ENCODE peak calls at places on chromosome 11, in eight cellular contexts. P is GM10248, X is Calu3, I is esophagus squamous epithelium, T is thyroid gland, K is omental fat pad, F is psoas muscle, V is keratinocyte. Q is an unnamed sample.

GRCh38 chr11:28984216-28984615 is 876.0 kb downstream of the METTL15 start:
- DNase-seq in P (no peak), X (no peak), I (no peak), T (peak), K (no peak), F (no peak), V (no peak), Q (no peak)

GRCh38 chr11:25890626-25891250 is 441.2 kb upstream of the ANO3 start:
- DNase-seq in P (no peak), X (no peak), I (no peak), T (no peak), K (no peak), F (no peak), V (no peak), Q (no peak)

GRCh38 chr11:61516675-61517516 is 8.3 kb downstream of the LRRC10B start:
- DNase-seq in P (peak), X (peak), I (no peak), T (peak), K (peak), F (no peak), V (no peak), Q (peak)

GRCh38 chr11:15969281-15969680 is 387.1 kb downstream of the SOX6 start:
- DNase-seq in P (peak), X (peak), I (no peak), T (peak), K (no peak), F (peak), V (peak), Q (peak)

GRCh38 chr11:61480261-61480660 is 28.3 kb upstream of the LRRC10B start:
- DNase-seq in P (no peak), X (no peak), I (no peak), T (no peak), K (no peak), F (no peak), V (no peak), Q (no peak)

GRCh38 chr11:66183581-66184048 is 84.8 kb upstream of the RAB1B start:
- DNase-seq in P (no peak), X (no peak), I (no peak), T (peak), K (no peak), F (no peak), V (no peak), Q (no peak)

GRCh38 chr11:112593440-112593839 is 332.8 kb upstream of the PLET1 start:
- DNase-seq in P (no peak), X (no peak), I (no peak), T (no peak), K (no peak), F (no peak), V (no peak), Q (no peak)

GRCh38 chr11:93540337-93540736 is 2.9 kb downstream of the SMCO4 start:
- DNase-seq in P (no peak), X (no peak), I (no peak), T (no peak), K (no peak), F (no peak), V (no peak), Q (no peak)

GRCh38 chr11:102591160-102591718 is 33.9 kb downstream of the MMP20 start:
- DNase-seq in P (no peak), X (no peak), I (no peak), T (no peak), K (no peak), F (no peak), V (no peak), Q (no peak)

GRCh38 chr11:44537679-44538078 is 27.8 kb upstream of the CD82 start:
- DNase-seq in P (peak), X (no peak), I (no peak), T (no peak), K (no peak), F (no peak), V (no peak), Q (no peak)

GRCh38 chr11:29305456-29306232 is 711.2 kb downstream of the KCNA4 start:
- DNase-seq in P (no peak), X (no peak), I (no peak), T (no peak), K (no peak), F (no peak), V (no peak), Q (no peak)

GRCh38 chr11:66478823-66479740 is 1.2 kb upstream of the DPP3 start:
- DNase-seq in P (peak), X (peak), I (no peak), T (peak), K (no peak), F (peak), V (no peak), Q (no peak)

GRCh38 chr11:44110231-44110679 is 14.8 kb downstream of the EXT2 start:
- DNase-seq in P (peak), X (peak), I (no peak), T (peak), K (no peak), F (no peak), V (no peak), Q (peak)

GRCh38 chr11:115990004-115990447 is 485.8 kb upstream of the CADM1 start:
- DNase-seq in P (peak), X (no peak), I (no peak), T (peak), K (no peak), F (no peak), V (no peak), Q (no peak)

GRCh38 chr11:22625448-22626287 is at the start of gene FANCF:
- DNase-seq in P (peak), X (peak), I (peak), T (peak), K (peak), F (peak), V (peak), Q (peak)

GRCh38 chr11:62433141-62433543 is 14.3 kb downstream of the SCGB1A1 start:
- DNase-seq in P (no peak), X (no peak), I (no peak), T (no peak), K (no peak), F (no peak), V (no peak), Q (no peak)

GRCh38 chr11:120128392-120129172 is 9.3 kb downstream of the TRIM29 start:
- DNase-seq in P (no peak), X (peak), I (no peak), T (no peak), K (peak), F (peak), V (no peak), Q (peak)

GRCh38 chr11:47010192-47010591 is 73.6 kb downstream of the CSTPP1 start:
- DNase-seq in P (no peak), X (no peak), I (no peak), T (no peak), K (no peak), F (no peak), V (no peak), Q (no peak)

GRCh38 chr11:128324531-128325141 is 262.7 kb downstream of the ETS1 start:
- DNase-seq in P (no peak), X (no peak), I (no peak), T (peak), K (no peak), F (no peak), V (no peak), Q (no peak)

GRCh38 chr11:350723-351255 is 18.5 kb upstream of the B4GALNT4 start:
- DNase-seq in P (peak), X (no peak), I (no peak), T (no peak), K (no peak), F (no peak), V (no peak), Q (no peak)

GRCh38 chr11:122711831-122712378 is 56.4 kb downstream of the UBASH3B start:
- DNase-seq in P (no peak), X (no peak), I (no peak), T (no peak), K (no peak), F (no peak), V (no peak), Q (peak)

GRCh38 chr11:44626645-44627044 is 61.2 kb downstream of the CD82 start:
- DNase-seq in P (peak), X (no peak), I (no peak), T (no peak), K (no peak), F (no peak), V (no peak), Q (no peak)

GRCh38 chr11:92852946-92853345 is 116.5 kb upstream of the MTNR1B start:
- DNase-seq in P (no peak), X (no peak), I (no peak), T (peak), K (no peak), F (no peak), V (peak), Q (no peak)

GRCh38 chr11:62671604-62672528 is at the start of the genes LBHD1 and UQCC3:
- DNase-seq in P (peak), X (peak), I (peak), T (peak), K (peak), F (peak), V (no peak), Q (peak)

GRCh38 chr11:108871152-108871551 is 206.3 kb downstream of the DDX10 start:
- DNase-seq in P (peak), X (peak), I (no peak), T (peak), K (no peak), F (no peak), V (no peak), Q (peak)

GRCh38 chr11:14422052-14422813 is 63.2 kb upstream of the RRAS2 start:
- DNase-seq in P (no peak), X (peak), I (peak), T (peak), K (peak), F (peak), V (peak), Q (peak)

GRCh38 chr11:76510060-76511047 is 65.5 kb downstream of the EMSY start:
- DNase-seq in P (no peak), X (no peak), I (no peak), T (peak), K (no peak), F (peak), V (no peak), Q (peak)

GRCh38 chr11:32602657-32603410 is 19.2 kb downstream of the EIF3M start:
- DNase-seq in P (no peak), X (no peak), I (no peak), T (no peak), K (no peak), F (no peak), V (no peak), Q (peak)

GRCh38 chr11:123065634-123066033 is 3.7 kb upstream of the HSPA8 start:
- DNase-seq in P (no peak), X (no peak), I (no peak), T (no peak), K (no peak), F (no peak), V (no peak), Q (peak)

GRCh38 chr11:66996609-66997273 is 21.6 kb downstream of the C11orf86 start:
- DNase-seq in P (no peak), X (no peak), I (no peak), T (no peak), K (no peak), F (no peak), V (no peak), Q (no peak)

GRCh38 chr11:129911298-129911697 is 15.9 kb upstream of the NFRKB start:
- DNase-seq in P (no peak), X (no peak), I (no peak), T (no peak), K (no peak), F (no peak), V (no peak), Q (no peak)

GRCh38 chr11:106001304-106002012 is 20.6 kb downstream of the MSANTD4 start:
- DNase-seq in P (no peak), X (no peak), I (no peak), T (no peak), K (no peak), F (no peak), V (no peak), Q (no peak)

GRCh38 chr11:125404811-125405481 is 91.1 kb downstream of the FEZ1 start:
- DNase-seq in P (peak), X (peak), I (no peak), T (peak), K (peak), F (peak), V (no peak), Q (peak)

GRCh38 chr11:88338223-88338661 is 706 bp upstream of the CTSC start:
- DNase-seq in P (peak), X (peak), I (no peak), T (peak), K (no peak), F (peak), V (peak), Q (peak)

GRCh38 chr11:66172146-66172545 is 96.3 kb upstream of the RAB1B start:
- DNase-seq in P (no peak), X (no peak), I (no peak), T (peak), K (no peak), F (no peak), V (no peak), Q (peak)

GRCh38 chr11:105193260-105193659 is 53.7 kb upstream of the CARD18 start:
- DNase-seq in P (no peak), X (no peak), I (no peak), T (no peak), K (no peak), F (no peak), V (no peak), Q (no peak)

GRCh38 chr11:73219396-73220285 is 1.6 kb downstream of the P2RY2 start:
- DNase-seq in P (no peak), X (no peak), I (no peak), T (no peak), K (no peak), F (no peak), V (no peak), Q (no peak)

GRCh38 chr11:3947084-3947483 is 91.6 kb downstream of the STIM1 start:
- DNase-seq in P (peak), X (no peak), I (no peak), T (peak), K (no peak), F (no peak), V (no peak), Q (peak)

GRCh38 chr11:100683107-100683506 is 4.0 kb upstream of the ARHGAP42 start:
- DNase-seq in P (no peak), X (no peak), I (no peak), T (no peak), K (no peak), F (no peak), V (no peak), Q (no peak)

GRCh38 chr11:6269994-6270393 is 10.4 kb downstream of the CCKBR start:
- DNase-seq in P (no peak), X (no peak), I (no peak), T (no peak), K (no peak), F (no peak), V (no peak), Q (no peak)
- TF ChIP-seq CTCF in P (no peak), X (no peak), I (no peak), T (no peak), K (no peak), F (no peak), V (no peak), Q (no peak)

GRCh38 chr11:70522613-70523311 is 124.4 kb downstream of the CTTN start:
- DNase-seq in P (no peak), X (no peak), I (no peak), T (no peak), K (no peak), F (peak), V (no peak), Q (no peak)
- TF ChIP-seq CTCF in P (no peak), X (no peak), I (no peak), T (no peak), K (no peak), F (no peak), V (peak), Q (peak)

GRCh38 chr11:90744169-90744568 is 521.3 kb upstream of the CHORDC1 start:
- DNase-seq in P (no peak), X (no peak), I (no peak), T (no peak), K (no peak), F (no peak), V (no peak), Q (no peak)

DNA sequence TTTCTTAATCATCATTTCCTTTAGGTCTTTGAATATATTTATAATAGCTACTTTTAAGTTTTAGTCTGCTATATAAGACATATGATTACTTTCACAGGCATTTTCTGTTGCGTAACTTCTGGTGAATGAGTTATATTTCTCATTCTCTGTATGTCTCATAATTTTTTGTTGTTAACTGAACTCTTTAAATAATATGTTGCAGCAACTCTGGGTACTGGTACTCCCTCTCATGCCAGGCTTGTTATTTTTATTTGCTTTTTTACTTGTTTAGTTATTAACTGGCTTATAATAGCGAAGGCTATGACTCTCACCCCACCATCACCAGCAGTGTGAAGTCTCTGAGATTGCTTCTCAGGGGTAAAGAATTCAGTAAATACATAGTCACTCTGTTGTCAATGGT is 524.2 kb upstream of the CHORDC1 start:
- DNase-seq in P (no peak), X (no peak), I (no peak), T (no peak), K (no peak), F (no peak), V (peak), Q (peak)
- TF ChIP-seq CTCF in P (no peak), X (no peak), I (no peak), T (no peak), K (no peak), F (no peak), V (no peak), Q (no peak)

DNA sequence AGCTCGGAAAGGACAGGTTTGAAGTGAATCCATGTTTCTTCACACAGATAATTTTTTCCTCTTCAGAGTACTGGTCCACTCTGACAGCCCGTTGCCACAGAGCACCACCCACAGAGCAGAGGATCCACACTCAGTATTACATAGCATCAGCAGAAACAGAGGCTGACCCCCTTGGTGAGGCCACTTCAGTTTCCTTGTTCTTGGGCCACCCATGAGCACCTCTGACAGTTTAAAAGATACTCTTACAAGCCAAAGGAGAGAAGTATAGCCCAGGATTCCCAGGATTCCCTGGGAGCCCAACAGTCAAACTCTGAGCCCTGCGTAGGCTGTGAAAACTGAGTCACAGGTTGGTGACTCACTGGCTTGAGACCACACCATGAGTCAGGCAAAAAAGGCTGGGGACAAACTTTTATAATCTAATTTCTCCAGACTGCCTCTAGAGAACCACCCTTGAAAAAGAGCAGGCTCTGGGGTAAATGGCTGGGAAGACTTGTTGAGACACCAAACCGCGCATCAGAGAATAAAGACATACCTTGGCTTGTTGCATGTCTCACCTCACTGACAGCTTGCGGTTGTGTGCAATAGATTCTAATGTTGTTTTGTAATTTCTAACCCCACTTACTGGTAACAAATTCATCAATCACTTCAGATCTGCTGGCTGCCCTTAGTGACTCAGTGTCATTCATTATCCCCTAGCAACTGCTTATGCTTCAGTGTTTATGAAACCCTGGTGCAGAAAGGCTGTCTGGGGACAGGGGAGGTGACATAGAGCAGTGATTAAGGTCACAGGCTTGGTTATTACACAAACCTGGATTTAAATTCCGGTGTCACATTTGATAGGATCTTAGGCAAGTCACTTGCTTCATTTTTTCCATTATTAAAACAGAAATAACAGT is 56.9 kb upstream of the PRSS23 start:
- DNase-seq in P (no peak), X (peak), I (no peak), T (peak), K (no peak), F (peak), V (peak), Q (peak)
- TF ChIP-seq CTCF in P (no peak), X (no peak), I (peak), T (no peak), K (no peak), F (no peak), V (no peak), Q (no peak)

DNA sequence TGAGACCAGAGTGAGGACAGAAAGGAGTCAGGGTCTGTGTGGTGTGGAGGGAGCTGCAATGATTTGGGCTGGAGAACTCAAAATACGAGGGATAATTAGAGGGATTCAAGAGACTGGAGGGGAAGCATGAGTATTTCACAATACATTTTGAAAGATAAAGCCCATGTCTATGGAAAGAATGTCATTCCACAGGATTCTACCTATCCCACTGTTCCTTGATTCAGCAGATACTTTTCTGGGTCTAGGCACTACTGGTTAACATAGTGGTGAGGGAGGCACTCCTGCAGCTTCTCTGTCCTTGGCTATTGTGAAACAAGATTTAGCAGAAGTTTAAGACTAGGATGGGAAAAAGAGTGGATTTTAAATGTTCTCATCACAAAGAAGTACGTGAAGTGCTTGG is 72.9 kb upstream of the RASSF10 start:
- DNase-seq in P (no peak), X (no peak), I (no peak), T (no peak), K (no peak), F (no peak), V (no peak), Q (no peak)
- TF ChIP-seq CTCF in P (no peak), X (no peak), I (no peak), T (no peak), K (no peak), F (no peak), V (no peak), Q (no peak)

GRCh38 chr11:9314291-9315077 is at the start of gene TMEM41B:
- DNase-seq in P (peak), X (peak), I (peak), T (peak), K (peak), F (peak), V (peak), Q (peak)
- TF ChIP-seq CTCF in P (no peak), X (no peak), I (no peak), T (no peak), K (no peak), F (no peak), V (no peak), Q (peak)

GRCh38 chr11:37527545-37527944 is 929.5 kb upstream of the RAG2 start:
- DNase-seq in P (no peak), X (no peak), I (no peak), T (no peak), K (no peak), F (no peak), V (no peak), Q (no peak)

GRCh38 chr11:37525336-37525735 is 927.3 kb upstream of the RAG2 start:
- DNase-seq in P (no peak), X (no peak), I (no peak), T (no peak), K (no peak), F (no peak), V (no peak), Q (no peak)
- TF ChIP-seq CTCF in P (no peak), X (no peak), I (no peak), T (no peak), K (no peak), F (no peak), V (peak), Q (peak)

GRCh38 chr11:65013130-65013691 is 749 bp upstream of the ARL2 start:
- DNase-seq in P (peak), X (peak), I (no peak), T (peak), K (peak), F (peak), V (no peak), Q (peak)
- TF ChIP-seq CTCF in P (peak), X (no peak), I (peak), T (no peak), K (no peak), F (peak), V (peak), Q (peak)